ENCODE peak calls at places on chromosomes 11 and 22, in eight cellular contexts. W is neuronal stem cell, F is NCI-H1105 treated with DMSO at 0.1 percent for 48 hours, Y is AG20443, V is cerebellar cortex, B is IMR-90, Q is cardiac fibroblast, O is T-cell. T is an unnamed sample.

GRCh38 chr11:65555693-65556231 is 2.4 kb downstream of the LTBP3 start:
- DNase-seq in W (no peak), F (no peak), Y (peak), V (no peak), B (peak), Q (peak), O (no peak), T (no peak)

GRCh38 chr11:19723572-19724342 is 11.1 kb downstream of the NAV2 start:
- DNase-seq in W (no peak), F (no peak), Y (peak), V (peak), B (peak), Q (peak), O (peak), T (no peak)

GRCh38 chr11:83069441-83070043 is 2.2 kb downstream of the RAB30 start:
- DNase-seq in W (no peak), F (peak), Y (no peak), V (peak), B (no peak), Q (no peak), O (no peak), T (no peak)

GRCh38 chr11:133785795-133786194 is 59.5 kb downstream of the SPATA19 start:
- DNase-seq in W (no peak), F (no peak), Y (no peak), V (no peak), B (no peak), Q (no peak), O (no peak), T (no peak)

GRCh38 chr22:27307545-27308279 is 493.8 kb downstream of the MN1 start:
- DNase-seq in W (no peak), F (no peak), Y (peak), V (no peak), B (no peak), Q (no peak), O (no peak), T (no peak)

GRCh38 chr11:87351671-87352070 is 313.9 kb downstream of the TMEM135 start:
- DNase-seq in W (no peak), F (no peak), Y (no peak), V (no peak), B (no peak), Q (no peak), O (no peak), T (peak)

GRCh38 chr11:75302346-75302745 is 49.1 kb downstream of the ARRB1 start:
- DNase-seq in W (no peak), F (no peak), Y (no peak), V (no peak), B (no peak), Q (no peak), O (no peak), T (no peak)

GRCh38 chr22:46219650-46220049 is 30.4 kb downstream of the CDPF1 start:
- DNase-seq in W (no peak), F (peak), Y (no peak), V (no peak), B (no peak), Q (no peak), O (no peak), T (no peak)

GRCh38 chr11:34890812-34891211 is 25.4 kb downstream of the APIP start:
- DNase-seq in W (no peak), F (peak), Y (peak), V (peak), B (peak), Q (peak), O (no peak), T (no peak)

GRCh38 chr22:32660292-32660691 is 141.2 kb upstream of the TIMP3 start:
- DNase-seq in W (peak), F (peak), Y (peak), V (peak), B (peak), Q (peak), O (peak), T (peak)

GRCh38 chr11:71269603-71270511 is 17.5 kb upstream of the SHANK2 start:
- DNase-seq in W (no peak), F (no peak), Y (no peak), V (no peak), B (no peak), Q (no peak), O (no peak), T (no peak)

GRCh38 chr11:13116491-13116890 is 107.4 kb downstream of the RASSF10 start:
- DNase-seq in W (no peak), F (no peak), Y (no peak), V (no peak), B (no peak), Q (no peak), O (no peak), T (no peak)

GRCh38 chr11:112734207-112734606 is 227.0 kb upstream of the NCAM1 start:
- DNase-seq in W (peak), F (no peak), Y (peak), V (no peak), B (peak), Q (peak), O (no peak), T (no peak)

GRCh38 chr11:134367781-134368180 is 36.0 kb downstream of the GLB1L2 start:
- DNase-seq in W (no peak), F (no peak), Y (no peak), V (no peak), B (no peak), Q (no peak), O (no peak), T (no peak)

GRCh38 chr22:27239520-27239919 is 562.0 kb downstream of the MN1 start:
- DNase-seq in W (no peak), F (no peak), Y (no peak), V (no peak), B (no peak), Q (no peak), O (no peak), T (no peak)

GRCh38 chr11:126175261-126175885 is 36.1 kb downstream of the RPUSD4 start:
- DNase-seq in W (no peak), F (no peak), Y (peak), V (no peak), B (no peak), Q (peak), O (no peak), T (no peak)

GRCh38 chr22:50599816-50600454 is 658 bp upstream of the MAPK8IP2 start:
- DNase-seq in W (peak), F (no peak), Y (peak), V (no peak), B (no peak), Q (peak), O (peak), T (peak)

GRCh38 chr11:17164361-17165246 is 43.2 kb downstream of the PIK3C2A start:
- DNase-seq in W (no peak), F (no peak), Y (peak), V (no peak), B (peak), Q (peak), O (no peak), T (no peak)